ENCODE peak calls at places on chromosomes 11 and 22, in four cellular contexts. H is NCI-H1694 treated with DMSO at 0.1 percent for 48 hours, S is NAMALWA, K is lung microvascular endothelial cell. M is an unnamed sample.

GRCh38 chr11:126122863-126123262 is 60.2 kb upstream of the CDON start:
- DNase-seq in H (no peak), S (no peak), K (no peak), M (no peak)

GRCh38 chr11:115117931-115118479 is 386.2 kb downstream of the CADM1 start:
- DNase-seq in H (no peak), S (no peak), K (no peak), M (no peak)

GRCh38 chr11:123469089-123469488 is 39.0 kb downstream of the GRAMD1B start:
- DNase-seq in H (no peak), S (no peak), K (peak; percentile 13), M (peak; percentile 79)

GRCh38 chr11:76601272-76601671 is 69.3 kb downstream of the LRRC32 start:
- DNase-seq in H (no peak), S (no peak), K (no peak), M (no peak)

GRCh38 chr11:62853279-62853965 is 14.0 kb upstream of the WDR74 start:
- DNase-seq in H (no peak), S (peak; percentile 43), K (no peak), M (no peak)

GRCh38 chr22:41204066-41204465 is 1.0 kb upstream of the L3MBTL2 start:
- DNase-seq in H (no peak), S (no peak), K (no peak), M (no peak)

GRCh38 chr22:48310740-48311139 is 1516.9 kb downstream of the BRD1 start:
- DNase-seq in H (no peak), S (no peak), K (no peak), M (no peak)

GRCh38 chr11:108697872-108698473 is 33.1 kb downstream of the DDX10 start:
- DNase-seq in H (peak; percentile 11), S (peak; percentile 80), K (peak; percentile 86), M (peak; percentile 78)

GRCh38 chr11:61493832-61494231 is 14.7 kb upstream of the LRRC10B start:
- DNase-seq in H (no peak), S (no peak), K (no peak), M (no peak)

GRCh38 chr11:2564008-2564530 is 119.3 kb downstream of the KCNQ1 start:
- DNase-seq in H (no peak), S (no peak), K (no peak), M (no peak)

GRCh38 chr11:134901536-134901935 is 489.5 kb upstream of the B3GAT1 start:
- DNase-seq in H (no peak), S (no peak), K (no peak), M (no peak)

GRCh38 chr11:86891020-86891419 is 64.2 kb downstream of the FZD4 start:
- DNase-seq in H (no peak), S (no peak), K (no peak), M (no peak)

GRCh38 chr11:72245232-72245816 is 1.3 kb upstream of the PHOX2A start:
- DNase-seq in H (no peak), S (no peak), K (no peak), M (no peak)

GRCh38 chr11:34223907-34224306 is 118.5 kb downstream of the NAT10 start:
- DNase-seq in H (no peak), S (no peak), K (no peak), M (no peak)

GRCh38 chr22:35353318-35353717 is 27.6 kb upstream of the HMOX1 start:
- DNase-seq in H (no peak), S (no peak), K (no peak), M (no peak)

GRCh38 chr11:43555811-43556210 is 124.7 kb upstream of the HSD17B12 start:
- DNase-seq in H (no peak), S (no peak), K (peak; percentile 25), M (no peak)

GRCh38 chr22:30875481-30876215 is 92.9 kb downstream of the MORC2 start:
- DNase-seq in H (no peak), S (no peak), K (no peak), M (no peak)

GRCh38 chr11:446886-447285 is 3.2 kb upstream of the PTDSS2 start:
- DNase-seq in H (no peak), S (peak; percentile 48), K (no peak), M (no peak)

GRCh38 chr11:122440783-122441701 is 214.5 kb upstream of the UBASH3B start:
- DNase-seq in H (no peak), S (no peak), K (no peak), M (peak; percentile 15)

GRCh38 chr22:50014655-50015401 is 2.3 kb upstream of the IL17REL start:
- DNase-seq in H (no peak), S (no peak), K (peak; percentile 24), M (no peak)

GRCh38 chr11:88341852-88342251 is 4.3 kb upstream of the CTSC start:
- DNase-seq in H (no peak), S (no peak), K (no peak), M (no peak)

GRCh38 chr11:126060651-126061220 is 1.9 kb downstream of the CDON start:
- DNase-seq in H (no peak), S (peak; percentile 6), K (no peak), M (no peak)

GRCh38 chr22:28112548-28113043 is 193.5 kb upstream of the PITPNB start:
- DNase-seq in H (no peak), S (peak; percentile 64), K (peak; percentile 39), M (peak; percentile 31)

GRCh38 chr11:118602331-118602730 is 5.1 kb upstream of the PHLDB1 start:
- DNase-seq in H (no peak), S (no peak), K (no peak), M (no peak)

GRCh38 chr22:38298312-38299000 is 18.8 kb downstream of the CSNK1E start:
- DNase-seq in H (no peak), S (peak; percentile 30), K (no peak), M (no peak)

GRCh38 chr11:101912823-101913284 is 2.0 kb upstream of the CEP126 start:
- DNase-seq in H (no peak), S (no peak), K (peak; percentile 79), M (peak; percentile 97)

GRCh38 chr11:3803726-3804510 is 4.4 kb upstream of the PGAP2 start:
- DNase-seq in H (no peak), S (no peak), K (no peak), M (no peak)

M was measured in endothelial cell of umbilical vein.